ENCODE peak calls at places on chromosomes 16 and 17, in seven cellular contexts. Z is body of pancreas, B is lower lobe of right lung, V is ascending aorta, J is fibroblast of mammary gland, A is mammary epithelial cell, H is AG09309. U is an unnamed sample.

GRCh38 chr17:77565166-77565565 is 393.3 kb upstream of the TNRC6C start:
- DNase-seq in B (peak; percentile 32), J (no peak), A (no peak), H (no peak), V (peak; percentile 48), Z (no peak), U (no peak)

GRCh38 chr17:17362531-17362930 is 59.4 kb downstream of the NT5M start:
- DNase-seq in A (no peak), J (no peak), H (no peak), Z (no peak), B (no peak), V (peak; percentile 50), U (no peak)

GRCh38 chr16:12551530-12551929 is 252.2 kb downstream of the CPPED1 start:
- DNase-seq in Z (no peak), B (no peak), A (no peak), V (no peak), J (no peak), H (no peak), U (no peak)

GRCh38 chr16:55033225-55034156 is 102.8 kb downstream of the IRX5 start:
- DNase-seq in A (no peak), J (no peak), Z (no peak), V (peak; percentile 38), B (no peak), H (no peak), U (no peak)

GRCh38 chr17:21170829-21171228 is 43.1 kb downstream of the TMEM11 start:
- DNase-seq in Z (no peak), A (no peak), H (no peak), V (peak; percentile 60), J (no peak), B (no peak), U (no peak)

GRCh38 chr16:47886631-47887415 is 269.0 kb downstream of the ABCC12 start:
- DNase-seq in Z (no peak), H (no peak), B (no peak), V (no peak), J (no peak), A (no peak), U (no peak)

GRCh38 chr16:11835309-11835708 is 16.0 kb downstream of the RSL1D1 start:
- DNase-seq in V (no peak), Z (no peak), B (no peak), J (no peak), A (no peak), H (no peak), U (no peak)

GRCh38 chr17:79001190-79002020 is 8.2 kb downstream of the CANT1 start:
- DNase-seq in Z (no peak), A (no peak), B (no peak), V (peak; percentile 62), H (no peak), J (no peak), U (no peak)

GRCh38 chr16:11095935-11096334 is 151.6 kb downstream of the CLEC16A start:
- DNase-seq in Z (no peak), H (no peak), V (no peak), J (no peak), A (no peak), B (no peak), U (no peak)

GRCh38 chr17:51803161-51803560 is 355.4 kb downstream of the CA10 start:
- DNase-seq in J (no peak), V (no peak), B (no peak), A (no peak), H (no peak), Z (no peak), U (no peak)

GRCh38 chr17:49707246-49707607 is 537 bp downstream of the SLC35B1 start:
- DNase-seq in H (no peak), Z (no peak), J (peak; percentile 14), A (no peak), B (no peak), V (no peak), U (peak; percentile 22)

GRCh38 chr16:31148281-31148728 is 1.6 kb downstream of the PRSS36 start:
- DNase-seq in H (no peak), J (no peak), V (no peak), A (no peak), Z (peak; percentile 81), B (peak; percentile 87), U (no peak)

GRCh38 chr17:10799407-10799806 is 4.5 kb downstream of the TMEM238L start:
- DNase-seq in Z (no peak), H (no peak), J (no peak), A (no peak), B (no peak), V (no peak), U (no peak)

GRCh38 chr16:15782573-15783365 is 74.1 kb downstream of the MYH11 start:
- DNase-seq in J (no peak), H (no peak), A (no peak), B (no peak), V (no peak), Z (no peak), U (peak; percentile 10)

DNA sequence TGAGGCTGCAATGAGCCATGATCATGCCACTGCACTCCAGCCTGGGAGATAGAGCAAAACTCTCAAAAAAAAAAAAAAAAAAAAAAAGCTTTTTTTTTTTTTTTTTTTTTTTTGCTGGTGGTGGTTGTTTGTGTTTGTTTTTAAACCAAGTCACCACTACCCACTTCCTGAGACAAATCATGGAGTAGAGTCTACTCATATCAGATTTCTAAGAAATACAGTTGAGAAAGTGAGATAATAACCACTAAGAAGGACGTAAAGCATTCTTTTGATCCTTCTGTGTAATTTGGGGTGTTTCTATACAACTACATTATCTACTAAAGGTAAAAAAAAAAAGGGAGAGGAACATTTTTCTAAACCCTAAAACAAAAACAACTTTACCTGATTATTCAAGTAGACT is 38.0 kb downstream of the AXIN2 start:
- DNase-seq in V (no peak), A (no peak), H (no peak), B (no peak), Z (no peak), J (no peak), U (no peak)
- H3K4me3 ChIP-seq in V (no peak overlapping the region), A (no peak overlapping the region), H (no peak overlapping the region), B (no peak overlapping the region), Z (no peak overlapping the region), J (no peak overlapping the region), U (no peak overlapping the region)

GRCh38 chr16:2500634-2500936 is 13.2 kb upstream of the ATP6V0C start:
- DNase-seq in V (no peak), Z (no peak), J (no peak), H (no peak), A (no peak), B (no peak), U (no peak)

GRCh38 chr16:2499454-2499853 is 14.3 kb upstream of the ATP6V0C start:
- DNase-seq in B (no peak), Z (no peak), V (no peak), A (no peak), J (no peak), H (no peak), U (no peak)

GRCh38 chr16:2501938-2502900 is 11.5 kb upstream of the ATP6V0C start:
- DNase-seq in J (no peak), B (no peak), A (no peak), V (no peak), H (no peak), Z (no peak), U (no peak)

GRCh38 chr16:2499890-2500633 is 13.7 kb upstream of the ATP6V0C start:
- DNase-seq in B (no peak), A (no peak), V (no peak), H (no peak), Z (no peak), J (no peak), U (no peak)

GRCh38 chr16:2500937-2501750 is 12.6 kb upstream of the ATP6V0C start:
- DNase-seq in H (no peak), A (peak; percentile 49), B (peak; percentile 89), J (peak; percentile 67), Z (peak; percentile 87), V (peak; percentile 89), U (peak; percentile 88)
- TF ChIP-seq CTCF in H (peak; percentile 96), A (peak; percentile 84), B (peak; percentile 99), J (peak; percentile 92), Z (peak; percentile 94), V (peak; percentile 94), U (peak; percentile 96)

GRCh38 chr16:85806539-85806938 is 7.0 kb downstream of the COX4I1 start:
- DNase-seq in A (no peak), Z (no peak), V (no peak), J (no peak), B (no peak), H (no peak), U (no peak)

GRCh38 chr16:85809645-85810044 is 10.2 kb downstream of the COX4I1 start:
- DNase-seq in H (no peak), B (no peak), J (no peak), V (no peak), A (no peak), Z (no peak), U (no peak)

GRCh38 chr16:85803570-85803969 is 4.1 kb downstream of the COX4I1 start:
- DNase-seq in A (no peak), Z (no peak), V (no peak), B (peak; percentile 14), J (no peak), H (no peak), U (no peak)

GRCh38 chr16:85808926-85809325 is 9.4 kb downstream of the COX4I1 start:
- DNase-seq in A (no peak), Z (no peak), V (no peak), B (no peak), H (no peak), J (no peak), U (no peak)

DNA sequence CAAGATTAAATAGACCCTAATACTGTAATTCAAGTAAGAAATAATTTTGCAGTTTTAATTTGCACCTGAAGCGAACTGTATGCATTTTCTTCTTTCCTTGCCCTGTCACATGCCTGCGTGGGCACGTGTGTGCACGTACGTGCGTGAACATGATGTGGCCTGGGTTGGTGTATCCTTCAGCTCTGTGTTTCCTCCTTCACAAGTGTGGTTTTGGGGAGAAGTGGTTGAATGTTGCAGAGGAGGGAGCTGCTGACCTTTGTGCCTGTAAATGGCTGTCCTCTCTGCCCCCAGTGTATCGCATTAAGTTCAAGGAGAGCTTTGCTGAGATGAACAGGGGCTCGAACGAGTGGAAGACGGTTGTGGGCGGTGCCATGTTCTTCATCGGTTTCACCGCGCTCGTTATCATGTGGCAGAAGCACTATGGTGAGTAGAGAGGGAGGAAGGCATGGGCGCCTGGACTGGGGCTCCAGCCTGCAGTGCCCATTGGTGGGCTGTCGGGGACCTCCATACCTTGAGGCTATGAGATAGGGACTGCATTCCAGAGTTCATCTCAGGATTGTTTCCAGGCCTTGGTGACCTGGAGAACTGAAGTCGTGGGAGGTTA is 6.0 kb downstream of the COX4I1 start:
- DNase-seq in A (no peak), V (no peak), B (peak; percentile 6), H (no peak), J (no peak), Z (no peak), U (no peak)
- H3K4me3 ChIP-seq in A (no peak overlapping the region), V (no peak overlapping the region), B (no peak overlapping the region), H (no peak overlapping the region), J (no peak overlapping the region), Z (no peak overlapping the region), U (no peak overlapping the region)

GRCh38 chr16:86990451-86990850 is 326.7 kb downstream of the C16orf95 start:
- DNase-seq in B (no peak), H (no peak), A (no peak), J (no peak), V (no peak), Z (no peak), U (no peak)
- TF ChIP-seq CTCF in B (no peak), H (no peak), A (no peak), J (no peak), V (no peak), Z (no peak), U (no peak)

GRCh38 chr17:9575381-9576072 is at the start of gene STX8:
- DNase-seq in J (peak; percentile 82), V (peak; percentile 95), Z (peak; percentile 88), A (peak; percentile 84), B (peak; percentile 97), H (peak; percentile 43), U (peak; percentile 90)
- H3K4me3 ChIP-seq in J (peak within 1 kb of the TSS; percentile 94), V (peak within 1 kb of the TSS; percentile 87), Z (peak within 1 kb of the TSS; percentile 99), A (peak within 1 kb of the TSS; percentile 69), B (peak within 1 kb of the TSS; percentile 81), H (peak within 1 kb of the TSS; percentile 67), U (peak within 1 kb of the TSS; percentile 79)

GRCh38 chr16:87806608-87807546 is 41.1 kb upstream of the KLHDC4 start:
- DNase-seq in A (peak; percentile 99), J (peak; percentile 58), H (peak; percentile 76), B (peak; percentile 55), Z (peak; percentile 46), V (peak; percentile 77), U (peak; percentile 88)
- TF ChIP-seq CTCF in A (no peak), J (no peak), H (peak; percentile 15), B (no peak), Z (no peak), V (no peak), U (no peak)